ENCODE peak calls at places on chromosomes 7 and 10, in ten cellular contexts. O is fibroblast of lung, Y is breast epithelium, N is esophagus squamous epithelium, V is upper lobe of right lung, I is astrocyte, A is A549, U is PC-9, L is thoracic aorta, J is right lobe of liver. F is an unnamed sample.
A peak's percentile ranks its signal among the peaks of the same experiment; 100 is the strongest.

GRCh38 chr7:16619979-16620408 is 25.6 kb downstream of the ANKMY2 start:
- DNase-seq in O (peak; percentile 9), Y (no peak), N (no peak), V (no peak), I (peak; percentile 41), A (no peak), U (no peak), L (no peak), J (no peak), F (peak; percentile 49)

GRCh38 chr10:178208-178607 is 43.0 kb downstream of the ZMYND11 start:
- DNase-seq in O (peak; percentile 76), Y (no peak), N (no peak), V (no peak), I (peak; percentile 46), A (peak; percentile 30), U (no peak), L (no peak), J (no peak), F (peak; percentile 17)

GRCh38 chr10:49359349-49360231 is 36.3 kb downstream of the DRGX start:
- DNase-seq in O (peak; percentile 2), Y (no peak), N (no peak), V (no peak), I (no peak), A (no peak), U (no peak), L (no peak), J (no peak), F (peak; percentile 59)

GRCh38 chr7:132080967-132081668 is 495.2 kb downstream of the PLXNA4 start:
- DNase-seq in O (peak; percentile 75), Y (no peak), N (no peak), V (no peak), I (peak; percentile 90), A (no peak), U (no peak), L (no peak), J (no peak), F (no peak)

GRCh38 chr7:99997545-99998137 is 17.8 kb upstream of the ZKSCAN1 start:
- DNase-seq in O (peak; percentile 46), Y (peak; percentile 51), N (no peak), V (peak; percentile 76), I (no peak), A (no peak), U (no peak), L (no peak), J (peak; percentile 77), F (no peak)

GRCh38 chr10:16901102-16901501 is 83.9 kb upstream of the RSU1 start:
- DNase-seq in O (no peak), Y (no peak), N (no peak), V (no peak), I (no peak), A (no peak), U (no peak), L (no peak), J (no peak), F (no peak)

GRCh38 chr10:114681542-114681941 is 23.5 kb upstream of the ABLIM1 start:
- DNase-seq in O (no peak), Y (no peak), N (no peak), V (no peak), I (no peak), A (no peak), U (no peak), L (no peak), J (no peak), F (peak; percentile 50)

GRCh38 chr7:50646069-50646468 is 80.9 kb upstream of the DDC start:
- DNase-seq in O (no peak), Y (no peak), N (no peak), V (no peak), I (no peak), A (no peak), U (no peak), L (no peak), J (no peak), F (no peak)

GRCh38 chr10:8691498-8692017 is 637.1 kb downstream of the GATA3 start:
- DNase-seq in O (no peak), Y (no peak), N (no peak), V (no peak), I (no peak), A (no peak), U (no peak), L (no peak), J (no peak), F (peak; percentile 18)

DNA sequence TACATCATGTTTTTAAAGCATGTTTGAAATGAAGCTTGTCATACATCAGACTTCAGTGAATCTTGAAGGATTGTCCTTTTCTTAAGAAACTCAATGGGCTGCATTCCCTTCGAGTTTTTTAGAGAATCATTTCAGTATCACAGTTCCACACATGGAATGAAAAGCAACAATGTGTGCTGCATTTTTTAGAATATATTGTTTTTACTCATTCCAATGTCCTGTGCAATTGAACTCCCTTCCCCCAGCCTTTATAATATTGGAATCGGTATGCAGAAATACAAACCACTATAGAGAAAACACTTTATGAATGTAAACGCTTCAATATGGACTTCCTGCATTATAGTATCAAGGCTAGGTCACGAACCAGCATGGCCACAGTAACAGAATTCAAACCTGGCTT is 634.4 kb downstream of the GATA3 start:
- DNase-seq in O (no peak), Y (no peak), N (no peak), V (no peak), I (no peak), A (no peak), U (no peak), L (no peak), J (no peak), F (no peak)
- H3K27ac ChIP-seq in O (no peak overlapping the region), Y (no peak overlapping the region), N (no peak overlapping the region), V (no peak overlapping the region), I (no peak overlapping the region), A (no peak overlapping the region), U (no peak overlapping the region), L (no peak overlapping the region), J (no peak overlapping the region), F (no peak overlapping the region)

GRCh38 chr10:13719411-13719810 is 132.6 kb downstream of the PRPF18 start:
- DNase-seq in O (peak; percentile 58), Y (no peak), N (no peak), V (no peak), I (no peak), A (no peak), U (no peak), L (no peak), J (no peak), F (no peak)

GRCh38 chr10:13716161-13717071 is 129.7 kb downstream of the PRPF18 start:
- DNase-seq in O (peak; percentile 88), Y (no peak), N (no peak), V (no peak), I (peak; percentile 96), A (no peak), U (no peak), L (no peak), J (no peak), F (no peak)

GRCh38 chr10:13718820-13719219 is 132.1 kb downstream of the PRPF18 start:
- DNase-seq in O (no peak), Y (no peak), N (no peak), V (no peak), I (no peak), A (no peak), U (no peak), L (no peak), J (no peak), F (no peak)

GRCh38 chr10:13717571-13717935 is 130.8 kb downstream of the PRPF18 start:
- DNase-seq in O (no peak), Y (no peak), N (no peak), V (no peak), I (no peak), A (no peak), U (no peak), L (no peak), J (no peak), F (no peak)

GRCh38 chr10:13717936-13718772 is 131.4 kb downstream of the PRPF18 start:
- DNase-seq in O (peak; percentile 94), Y (peak; percentile 83), N (no peak), V (peak; percentile 85), I (peak; percentile 97), A (no peak), U (peak; percentile 83), L (no peak), J (peak; percentile 80), F (peak; percentile 77)
- H3K27ac ChIP-seq in O (peak overlapping the region; percentile 77), Y (peak overlapping the region; percentile 49), N (peak overlapping the region; percentile 43), V (peak overlapping the region; percentile 32), I (peak overlapping the region; percentile 45), A (no peak overlapping the region), U (peak overlapping the region; percentile 65), L (peak overlapping the region; percentile 25), J (peak overlapping the region; percentile 60), F (no peak overlapping the region)

GRCh38 chr7:92508949-92509348 is 19.4 kb downstream of the PEX1 start:
- DNase-seq in O (no peak), Y (no peak), N (no peak), V (no peak), I (no peak), A (no peak), U (no peak), L (no peak), J (no peak), F (no peak)

GRCh38 chr7:92517626-92518025 is 10.7 kb downstream of the PEX1 start:
- DNase-seq in O (peak; percentile 5), Y (no peak), N (no peak), V (no peak), I (no peak), A (no peak), U (no peak), L (no peak), J (no peak), F (no peak)

DNA sequence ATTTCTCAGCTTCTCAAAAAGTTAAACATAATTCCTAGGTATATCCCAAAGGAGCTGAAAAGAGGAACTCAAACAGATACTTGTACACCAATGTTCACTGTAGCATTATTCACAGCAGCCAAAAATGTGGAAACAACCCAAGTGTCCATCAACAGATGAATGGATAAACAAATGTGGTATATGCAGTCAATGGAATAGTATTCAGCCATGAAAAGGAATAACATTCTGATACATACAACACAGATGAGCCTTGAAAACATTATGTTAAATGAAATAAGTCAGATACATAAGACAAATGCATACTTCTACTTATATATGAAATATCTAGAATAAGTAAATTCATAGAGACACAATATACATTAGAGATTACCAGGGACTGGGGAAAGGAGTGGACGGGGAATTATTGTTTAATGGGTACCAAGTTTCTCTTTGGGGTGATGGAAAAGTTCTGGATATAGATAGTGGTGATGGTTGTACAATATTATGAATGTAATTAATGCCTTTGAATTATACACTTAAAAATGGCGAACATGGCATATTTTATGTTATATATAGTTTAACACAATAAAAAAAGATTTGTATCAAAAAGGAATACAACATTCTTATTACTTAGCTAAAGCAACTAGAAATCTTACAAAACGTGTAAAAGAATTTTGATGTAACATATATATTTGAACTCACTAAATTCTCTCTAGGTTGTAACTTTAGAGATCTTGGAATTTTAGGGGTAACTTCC is 15.0 kb downstream of the PEX1 start:
- DNase-seq in O (no peak), Y (no peak), N (no peak), V (no peak), I (no peak), A (no peak), U (no peak), L (no peak), J (no peak), F (no peak)
- H3K27ac ChIP-seq in O (no peak overlapping the region), Y (no peak overlapping the region), N (no peak overlapping the region), V (no peak overlapping the region), I (no peak overlapping the region), A (no peak overlapping the region), U (no peak overlapping the region), L (no peak overlapping the region), J (no peak overlapping the region), F (no peak overlapping the region)

DNA sequence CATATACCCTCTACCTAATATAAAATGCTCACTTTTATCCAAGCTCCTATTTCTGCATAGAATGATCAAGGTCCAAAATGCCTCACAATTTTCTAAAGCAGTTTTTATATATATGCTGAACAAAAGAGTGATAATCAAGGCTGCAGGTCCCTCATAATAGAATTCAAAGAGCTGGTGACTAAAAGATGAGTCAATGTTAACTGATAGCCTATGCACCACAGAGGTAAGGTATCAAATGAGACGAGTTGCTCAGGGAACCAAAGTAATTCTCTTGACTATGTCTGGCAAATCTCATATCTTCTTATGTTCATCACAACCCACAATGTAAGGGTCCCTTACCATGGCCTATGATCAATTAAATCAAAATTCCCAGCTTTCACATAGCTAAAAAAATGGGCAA is 15.2 kb downstream of the PDZD8 start:
- DNase-seq in O (no peak), Y (no peak), N (no peak), V (no peak), I (peak; percentile 37), A (no peak), U (no peak), L (no peak), J (no peak), F (no peak)
- H3K27ac ChIP-seq in O (no peak overlapping the region), Y (no peak overlapping the region), N (no peak overlapping the region), V (no peak overlapping the region), I (peak overlapping the region; percentile 8), A (peak overlapping the region; percentile 90), U (no peak overlapping the region), L (no peak overlapping the region), J (peak overlapping the region; percentile 24), F (no peak overlapping the region)

F was measured in foreskin keratinocyte.